ENCODE peak calls at places on chromosomes 5 and 9, in six cellular contexts. F, A, N, E, P and O are unnamed samples.

GRCh38 chr9:114348906-114349482 is 19.3 kb downstream of the ORM2 start:
- DNase-seq in F (peak; percentile 92), E (peak; percentile 78), N (peak; percentile 87), P (no peak), A (peak; percentile 99), O (peak; percentile 82)

GRCh38 chr9:127875306-127875966 is 2.0 kb downstream of the AK1 start:
- DNase-seq in P (no peak), A (peak; percentile 54), N (no peak), E (no peak), F (no peak), O (no peak)

GRCh38 chr5:128201065-128201926 is 117.7 kb downstream of the SLC12A2 start:
- DNase-seq in F (peak; percentile 78), E (peak; percentile 87), P (peak; percentile 24), N (peak; percentile 77), A (peak; percentile 61), O (peak; percentile 85)

GRCh38 chr9:89674667-89675402 is 70.0 kb downstream of the GADD45G start:
- DNase-seq in P (peak; percentile 85), E (no peak), A (no peak), N (no peak), F (no peak), O (no peak)

GRCh38 chr5:76790632-76791290 is 28.1 kb upstream of the F2RL1 start:
- DNase-seq in A (peak; percentile 99), N (no peak), F (peak; percentile 46), P (no peak), E (no peak), O (peak; percentile 41)

GRCh38 chr9:27165067-27165466 is 56.0 kb downstream of the TEK start:
- DNase-seq in P (no peak), N (no peak), E (no peak), A (no peak), F (no peak), O (no peak)

GRCh38 chr9:108836771-108837170 is 19.0 kb downstream of the ACTL7B start:
- DNase-seq in P (no peak), A (peak; percentile 21), F (no peak), E (no peak), N (no peak), O (no peak)

GRCh38 chr5:36675244-36675643 is 68.8 kb downstream of the SLC1A3 start:
- DNase-seq in P (no peak), N (no peak), A (no peak), F (no peak), E (no peak), O (no peak)

GRCh38 chr9:4327504-4328191 is 27.8 kb upstream of the GLIS3 start:
- DNase-seq in N (no peak), F (no peak), A (peak; percentile 27), E (no peak), P (no peak), O (no peak)

GRCh38 chr9:131578778-131579504 is 33.6 kb downstream of the PRRT1B start:
- DNase-seq in F (no peak), N (peak; percentile 28), A (no peak), P (no peak), E (peak; percentile 75), O (peak; percentile 68)

GRCh38 chr9:104779946-104780539 is 16.1 kb downstream of the NIPSNAP3B start:
- DNase-seq in N (no peak), P (no peak), E (no peak), A (no peak), F (no peak), O (no peak)

GRCh38 chr5:138702166-138702826 is 50.9 kb upstream of the CTNNA1 start:
- DNase-seq in P (no peak), E (no peak), F (no peak), N (no peak), A (no peak), O (no peak)

GRCh38 chr5:160619381-160619780 is 197.7 kb downstream of the PTTG1 start:
- DNase-seq in E (no peak), F (no peak), A (no peak), P (peak; percentile 70), N (no peak), O (no peak)

GRCh38 chr5:157371655-157372471 is 88.2 kb upstream of the NIPAL4 start:
- DNase-seq in N (no peak), A (no peak), F (no peak), E (no peak), P (no peak), O (no peak)

GRCh38 chr5:139251695-139252288 is 41.7 kb upstream of the MATR3 start:
- DNase-seq in N (no peak), E (no peak), P (no peak), A (no peak), F (no peak), O (no peak)

GRCh38 chr5:56523779-56524178 is 290.6 kb upstream of the ANKRD55 start:
- DNase-seq in F (no peak), E (no peak), A (no peak), P (no peak), N (no peak), O (no peak)

GRCh38 chr9:21015122-21015815 is 16.2 kb downstream of the HACD4 start:
- DNase-seq in F (no peak), P (no peak), A (no peak), N (no peak), E (no peak), O (no peak)

GRCh38 chr5:77957-78804 is 13.8 kb upstream of the PLEKHG4B start:
- DNase-seq in P (peak; percentile 6), F (no peak), N (peak; percentile 4), A (peak; percentile 41), E (peak; percentile 31), O (no peak)